ENCODE peak calls at places on chromosome 17, in eight cellular contexts. T is colonic mucosa, B is thyroid gland, I is ovary, P is psoas muscle, O is endodermal cell, M is A549, Q is GM23248. K is an unnamed sample.

GRCh38 chr17:17598003-17598402 is 6.5 kb upstream of the PEMT start:
- DNase-seq in T (no peak), B (no peak), I (no peak), P (no peak), O (no peak), M (no peak), Q (no peak), K (no peak)

GRCh38 chr17:30524847-30525246 is 47.6 kb downstream of the GOSR1 start:
- DNase-seq in T (no peak), B (no peak), I (no peak), P (no peak), O (no peak), M (no peak), Q (peak; percentile 44), K (no peak)

GRCh38 chr17:30176845-30177244 is 58.7 kb downstream of the SLC6A4 start:
- DNase-seq in T (peak; percentile 19), B (no peak), I (no peak), P (no peak), O (no peak), M (no peak), Q (no peak), K (no peak)

GRCh38 chr17:55635253-55635766 is 87.4 kb downstream of the TMEM100 start:
- DNase-seq in T (no peak), B (no peak), I (no peak), P (no peak), O (no peak), M (no peak), Q (peak; percentile 35), K (no peak)

GRCh38 chr17:32917081-32917480 is 10.9 kb upstream of the TMEM98 start:
- DNase-seq in T (no peak), B (no peak), I (no peak), P (no peak), O (no peak), M (no peak), Q (peak; percentile 13), K (no peak)

GRCh38 chr17:43588664-43589435 is 42.7 kb upstream of the ETV4 start:
- DNase-seq in T (no peak), B (no peak), I (no peak), P (peak; percentile 17), O (no peak), M (no peak), Q (no peak), K (no peak)

GRCh38 chr17:81426676-81427445 is 31.6 kb downstream of the BAHCC1 start:
- DNase-seq in T (no peak), B (no peak), I (no peak), P (peak; percentile 50), O (no peak), M (no peak), Q (no peak), K (no peak)

GRCh38 chr17:50088952-50089825 is 6.0 kb upstream of the PDK2 start:
- DNase-seq in T (no peak), B (no peak), I (no peak), P (no peak), O (no peak), M (no peak), Q (no peak), K (no peak)

GRCh38 chr17:61081959-61082358 is 317.7 kb upstream of the TBX2 start:
- DNase-seq in T (no peak), B (no peak), I (no peak), P (no peak), O (no peak), M (no peak), Q (no peak), K (no peak)

GRCh38 chr17:4040784-4041183 is 76.5 kb upstream of the ATP2A3 start:
- DNase-seq in T (no peak), B (peak; percentile 42), I (no peak), P (no peak), O (no peak), M (no peak), Q (no peak), K (no peak)

GRCh38 chr17:14818469-14818868 is 446.7 kb downstream of the PMP22 start:
- DNase-seq in T (no peak), B (no peak), I (no peak), P (no peak), O (no peak), M (no peak), Q (no peak), K (no peak)

GRCh38 chr17:4001048-4001590 is 36.9 kb upstream of the ATP2A3 start:
- DNase-seq in T (no peak), B (no peak), I (no peak), P (no peak), O (no peak), M (no peak), Q (no peak), K (no peak)

GRCh38 chr17:35298639-35299038 is 55.8 kb downstream of the SLFN5 start:
- DNase-seq in T (no peak), B (no peak), I (no peak), P (no peak), O (no peak), M (no peak), Q (no peak), K (no peak)

GRCh38 chr17:16945513-16946201 is 26.3 kb downstream of the TNFRSF13B start:
- DNase-seq in T (no peak), B (peak; percentile 11), I (no peak), P (no peak), O (peak; percentile 90), M (no peak), Q (no peak), K (no peak)

GRCh38 chr17:6427284-6427781 is 7.6 kb downstream of the AIPL1 start:
- DNase-seq in T (no peak), B (no peak), I (no peak), P (no peak), O (no peak), M (no peak), Q (peak; percentile 64), K (no peak)

GRCh38 chr17:1485311-1485747 is 7.2 kb downstream of the MYO1C start:
- DNase-seq in T (peak; percentile 61), B (peak; percentile 55), I (peak; percentile 80), P (peak; percentile 66), O (peak; percentile 93), M (peak; percentile 48), Q (peak; percentile 62), K (no peak)

GRCh38 chr17:29369831-29370735 is 20.1 kb upstream of the TAOK1 start:
- DNase-seq in T (peak; percentile 65), B (peak; percentile 68), I (peak; percentile 60), P (peak; percentile 31), O (peak; percentile 93), M (peak; percentile 93), Q (peak; percentile 92), K (peak; percentile 88)

GRCh38 chr17:39595294-39595693 is 12.4 kb downstream of the NEUROD2 start:
- DNase-seq in T (no peak), B (no peak), I (no peak), P (no peak), O (no peak), M (no peak), Q (no peak), K (no peak)
- H3K27ac ChIP-seq in T (no peak overlapping the region), B (no peak overlapping the region), I (no peak overlapping the region), P (no peak overlapping the region), O (no peak overlapping the region), M (no peak overlapping the region), Q (no peak overlapping the region), K (no peak overlapping the region)

GRCh38 chr17:73069164-73069774 is 23.2 kb downstream of the SLC39A11 start:
- DNase-seq in T (no peak), B (no peak), I (no peak), P (no peak), O (no peak), M (no peak), Q (no peak), K (no peak)

GRCh38 chr17:73066148-73066884 is 26.2 kb downstream of the SLC39A11 start:
- DNase-seq in T (no peak), B (no peak), I (no peak), P (no peak), O (no peak), M (no peak), Q (no peak), K (no peak)

GRCh38 chr17:73065376-73065775 is 27.1 kb downstream of the SLC39A11 start:
- DNase-seq in T (no peak), B (no peak), I (no peak), P (no peak), O (no peak), M (no peak), Q (no peak), K (no peak)

GRCh38 chr17:73068322-73069153 is 23.9 kb downstream of the SLC39A11 start:
- DNase-seq in T (no peak), B (peak; percentile 37), I (no peak), P (no peak), O (no peak), M (no peak), Q (peak; percentile 70), K (no peak)

GRCh38 chr17:73067075-73067474 is 25.4 kb downstream of the SLC39A11 start:
- DNase-seq in T (no peak), B (no peak), I (no peak), P (no peak), O (no peak), M (no peak), Q (no peak), K (no peak)
- H3K4me3 ChIP-seq in T (no peak overlapping the region), B (no peak overlapping the region), I (no peak overlapping the region), P (no peak overlapping the region), O (no peak overlapping the region), M (no peak overlapping the region), Q (no peak overlapping the region), K (no peak overlapping the region)

DNA sequence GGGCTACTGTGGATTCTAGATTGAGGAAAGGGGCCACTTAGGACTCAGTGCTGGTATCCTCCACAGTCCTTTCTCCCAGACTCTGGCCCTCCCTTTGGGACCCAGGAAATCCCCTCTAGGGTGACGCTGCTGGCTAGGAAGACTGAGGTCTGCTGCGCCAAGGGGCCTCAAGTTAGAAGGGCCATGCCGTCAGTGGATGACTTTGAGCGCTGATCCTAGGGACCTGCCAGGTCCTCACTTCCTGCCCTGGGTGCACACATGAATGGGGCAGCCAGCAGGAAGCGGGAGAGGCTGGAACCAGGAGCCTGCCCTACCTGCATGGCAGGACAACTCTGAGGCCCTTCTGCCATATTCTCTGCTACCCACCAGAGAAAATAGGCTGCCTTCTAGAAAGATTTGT is 145.0 kb downstream of the RAB11FIP4 start:
- DNase-seq in T (no peak), B (no peak), I (no peak), P (no peak), O (no peak), M (no peak), Q (no peak), K (no peak)
- H3K4me1 ChIP-seq in T (no peaks in the 10 kb centered on the region), B (peaks cover 27% of the 10 kb centered on the region), I (peaks cover 9% of the 10 kb centered on the region), P (no peaks in the 10 kb centered on the region), O (no peaks in the 10 kb centered on the region), M (peaks cover 7% of the 10 kb centered on the region), Q (peaks cover 29% of the 10 kb centered on the region), K (peaks cover 21% of the 10 kb centered on the region)

DNA sequence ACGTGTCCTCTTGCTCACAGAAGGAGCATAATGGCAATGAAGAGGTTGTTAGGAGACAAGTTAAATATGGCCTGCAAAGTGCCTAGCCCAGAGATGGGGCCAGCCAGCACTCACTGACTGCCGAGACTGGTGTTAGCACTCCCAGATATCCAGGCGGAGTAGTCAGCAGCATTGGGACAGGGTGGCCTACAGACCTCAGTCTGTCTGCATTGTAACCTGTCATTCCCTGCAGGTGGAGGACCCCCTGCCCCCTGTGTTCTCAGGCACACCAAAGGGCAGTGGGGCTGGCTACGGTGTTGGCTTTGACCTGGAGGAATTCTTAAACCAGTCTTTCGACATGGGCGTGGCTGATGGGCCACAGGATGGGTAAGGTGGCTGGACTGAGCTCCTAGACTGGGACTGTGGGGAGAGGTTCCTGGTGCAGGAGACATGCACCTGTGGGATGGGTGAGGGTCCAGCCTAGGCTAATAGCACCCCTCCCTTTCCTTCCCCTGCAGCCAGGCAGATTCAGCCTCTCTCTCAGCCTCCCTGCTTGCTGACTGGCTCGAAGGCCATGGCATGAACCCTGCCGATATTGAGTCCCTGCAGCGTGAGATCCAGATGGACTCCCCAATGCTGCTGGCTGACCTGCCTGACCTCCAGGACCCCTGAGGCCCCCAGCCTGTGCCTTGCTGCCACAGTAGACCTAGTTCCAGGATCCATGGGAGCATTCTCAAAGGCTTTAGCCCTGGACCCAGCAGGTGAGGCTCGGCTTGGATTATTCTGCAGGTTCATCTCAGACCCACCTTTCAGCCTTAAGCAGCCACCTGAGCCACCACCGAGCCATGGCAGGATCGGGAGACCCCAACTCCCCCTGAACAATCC is 4.2 kb downstream of the MFAP4 start:
- DNase-seq in T (no peak), B (no peak), I (no peak), P (no peak), O (no peak), M (no peak), Q (no peak), K (no peak)
- H3K27ac ChIP-seq in T (no peak overlapping the region), B (peak overlapping the region; percentile 76), I (peak overlapping the region; percentile 18), P (no peak overlapping the region), O (no peak overlapping the region), M (no peak overlapping the region), Q (no peak overlapping the region), K (no peak overlapping the region)